ENCODE peak calls at places on chromosomes 13 and 19, in eight cellular contexts. E is ovary, V is heart right ventricle, B is right atrium auricular region, S is left ventricle myocardium inferior, O is A549, Q is ascending aorta, H is body of pancreas. Y is an unnamed sample.

GRCh38 chr13:24644051-24644450 is 36.2 kb upstream of the ATP12A start:
- DNase-seq in B (no peak), S (no peak), O (no peak), H (no peak), V (no peak), Q (no peak), E (no peak), Y (peak)

GRCh38 chr13:47397739-47398138 is 500.9 kb upstream of the HTR2A start:
- DNase-seq in S (no peak), O (no peak), E (no peak), Q (no peak), V (no peak), H (no peak), B (no peak), Y (peak)

GRCh38 chr19:40205760-40206159 is 12.4 kb downstream of the TTC9B start:
- DNase-seq in V (no peak), B (no peak), S (no peak), O (no peak), E (no peak), H (no peak), Q (no peak), Y (no peak)

GRCh38 chr13:30033681-30034447 is 183.4 kb upstream of the UBL3 start:
- DNase-seq in B (no peak), S (no peak), H (no peak), Q (no peak), V (no peak), O (no peak), E (no peak), Y (peak)

GRCh38 chr13:93225610-93226009 is 997 bp upstream of the GPC6 start:
- DNase-seq in H (no peak), B (no peak), E (no peak), S (no peak), O (no peak), V (no peak), Q (no peak), Y (no peak)

GRCh38 chr19:50308991-50309390 is 20.2 kb downstream of the KCNC3 start:
- DNase-seq in V (no peak), Q (no peak), S (no peak), O (no peak), E (no peak), B (no peak), H (no peak), Y (no peak)

GRCh38 chr19:42332059-42332458 is 6.6 kb downstream of the MEGF8 start:
- DNase-seq in O (no peak), S (peak), E (no peak), H (no peak), B (no peak), Q (no peak), V (no peak), Y (no peak)

GRCh38 chr13:39916330-39916729 is 260.9 kb downstream of the COG6 start:
- DNase-seq in B (no peak), S (no peak), O (no peak), Q (no peak), V (no peak), H (no peak), E (no peak), Y (peak)

GRCh38 chr19:29263305-29264080 is 50.5 kb upstream of the UQCRFS1 start:
- DNase-seq in O (peak), B (peak), V (no peak), E (peak), Q (no peak), H (peak), S (peak), Y (peak)

GRCh38 chr19:55927991-55928390 is 4.1 kb downstream of the NLRP13 start:
- DNase-seq in Q (no peak), H (no peak), E (no peak), O (no peak), B (no peak), V (no peak), S (no peak), Y (no peak)

GRCh38 chr19:38674388-38675133 is 27.1 kb downstream of the ACTN4 start:
- DNase-seq in Q (no peak), E (no peak), V (no peak), S (no peak), H (no peak), O (no peak), B (no peak), Y (no peak)

GRCh38 chr13:66312312-66313087 is 917.6 kb downstream of the PCDH9 start:
- DNase-seq in S (no peak), E (no peak), Q (no peak), V (no peak), H (peak), B (no peak), O (peak), Y (peak)

GRCh38 chr19:58338825-58339558 is 12.2 kb downstream of the ZSCAN22 start:
- DNase-seq in V (no peak), B (no peak), H (no peak), E (no peak), Q (no peak), S (no peak), O (no peak), Y (no peak)

GRCh38 chr19:33428627-33429013 is 55.1 kb downstream of the CEBPG start:
- DNase-seq in E (no peak), Q (no peak), S (peak), V (no peak), O (no peak), B (no peak), H (no peak), Y (no peak)

GRCh38 chr19:29482855-29483640 is 42.7 kb upstream of the VSTM2B start:
- DNase-seq in E (no peak), Q (no peak), H (no peak), B (no peak), V (no peak), S (no peak), O (no peak), Y (no peak)

GRCh38 chr19:39546599-39546998 is 6.6 kb upstream of the EID2 start:
- DNase-seq in Q (no peak), V (no peak), O (no peak), B (no peak), E (no peak), S (no peak), H (no peak), Y (no peak)

DNA sequence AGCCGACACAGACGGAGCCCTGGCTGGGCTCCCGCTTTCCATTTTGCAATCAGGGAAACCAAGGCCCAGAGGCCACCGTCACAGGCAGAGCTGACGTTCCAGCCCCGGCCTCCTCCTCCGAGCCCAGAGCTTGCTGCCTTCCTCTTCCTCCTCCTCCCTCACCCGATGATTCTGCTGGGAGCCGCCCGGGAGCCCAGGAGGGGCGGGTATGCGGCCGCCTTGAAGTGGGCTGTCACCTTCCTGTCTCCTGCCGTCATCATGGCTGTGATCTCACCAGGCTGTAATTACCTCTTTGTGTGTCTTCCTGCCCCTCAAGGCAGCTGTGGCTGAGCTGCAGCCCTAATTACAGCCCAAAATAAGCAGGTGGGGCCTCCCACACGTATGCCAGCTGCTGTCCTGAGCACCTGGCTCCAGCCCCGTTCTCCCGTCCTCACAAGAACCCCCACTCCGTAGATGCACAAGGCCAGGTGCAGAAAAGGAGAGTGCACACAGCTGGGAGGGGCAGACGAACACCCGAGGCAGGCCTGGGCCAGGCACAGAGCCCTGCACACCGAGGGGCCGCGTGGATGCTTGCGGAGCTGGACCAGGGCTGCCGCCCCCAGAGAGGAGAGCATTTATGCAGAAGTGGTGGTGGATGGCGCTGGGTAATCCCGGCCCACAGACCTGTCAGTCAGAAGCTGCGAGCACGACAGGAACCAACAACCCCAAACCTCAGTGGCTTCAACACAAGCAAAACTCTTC is 4.0 kb downstream of the TPGS1 start:
- DNase-seq in S (no peak), E (no peak), Q (no peak), H (peak), B (no peak), O (no peak), V (no peak), Y (peak)
- H3K4me3 ChIP-seq in S (peak), E (no peak), Q (no peak), H (no peak), B (peak), O (no peak), V (peak), Y (peak)

GRCh38 chr13:20492036-20492435 is 33.6 kb downstream of the CRYL1 start:
- DNase-seq in Q (no peak), S (no peak), O (no peak), H (no peak), E (no peak), V (no peak), B (no peak), Y (no peak)

GRCh38 chr13:20489185-20489820 is 36.4 kb downstream of the CRYL1 start:
- DNase-seq in H (peak), Q (no peak), E (no peak), B (no peak), O (no peak), S (no peak), V (no peak), Y (peak)

GRCh38 chr13:20494656-20495055 is 31.0 kb downstream of the CRYL1 start:
- DNase-seq in Q (no peak), V (no peak), S (no peak), B (no peak), H (no peak), O (no peak), E (no peak), Y (no peak)

GRCh38 chr13:20495087-20496023 is 30.3 kb downstream of the CRYL1 start:
- DNase-seq in B (peak), Q (no peak), V (no peak), E (peak), S (no peak), O (peak), H (peak), Y (peak)

GRCh38 chr13:20492641-20493040 is 33.0 kb downstream of the CRYL1 start:
- DNase-seq in H (no peak), S (no peak), O (peak), V (no peak), Q (no peak), E (no peak), B (no peak), Y (peak)
- TF ChIP-seq CTCF in H (peak), S (peak), O (peak), V (no peak), Q (peak), E (no peak), B (peak), Y (peak)

GRCh38 chr19:48480476-48481190 is 11.5 kb downstream of the CYTH2 start:
- DNase-seq in H (peak), O (no peak), Q (no peak), V (peak), B (peak), E (peak), S (peak), Y (peak)
- H3K4me3 ChIP-seq in H (peak), O (no peak), Q (peak), V (peak), B (peak), E (peak), S (peak), Y (peak)

DNA sequence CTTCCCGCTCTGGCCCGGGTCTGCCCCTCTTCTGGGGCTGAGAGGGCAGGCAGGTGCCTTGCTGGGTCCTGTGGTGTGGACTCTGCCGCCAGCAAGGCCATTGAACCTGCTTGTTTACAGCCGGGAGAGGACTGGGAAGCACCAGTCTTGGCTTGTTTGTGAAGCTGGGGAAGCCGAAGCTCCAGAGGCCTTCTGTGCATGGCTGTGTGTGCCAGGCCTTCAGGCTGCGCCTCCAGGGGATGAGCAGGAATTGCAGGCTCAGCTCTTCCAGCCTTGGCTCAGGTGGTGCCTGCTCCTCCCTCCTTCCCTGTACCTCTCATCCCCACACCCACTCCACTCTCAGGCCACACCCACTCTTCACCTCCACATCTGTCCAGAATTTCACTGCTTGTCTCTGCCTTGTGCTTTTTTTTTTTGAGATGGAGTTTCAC is 17.5 kb downstream of the NDUFB7 start:
- DNase-seq in B (no peak), Q (no peak), E (no peak), O (no peak), V (no peak), S (no peak), H (peak), Y (no peak)
- TF ChIP-seq CTCF in B (no peak), Q (no peak), E (no peak), O (no peak), V (no peak), S (no peak), H (no peak), Y (no peak)

DNA sequence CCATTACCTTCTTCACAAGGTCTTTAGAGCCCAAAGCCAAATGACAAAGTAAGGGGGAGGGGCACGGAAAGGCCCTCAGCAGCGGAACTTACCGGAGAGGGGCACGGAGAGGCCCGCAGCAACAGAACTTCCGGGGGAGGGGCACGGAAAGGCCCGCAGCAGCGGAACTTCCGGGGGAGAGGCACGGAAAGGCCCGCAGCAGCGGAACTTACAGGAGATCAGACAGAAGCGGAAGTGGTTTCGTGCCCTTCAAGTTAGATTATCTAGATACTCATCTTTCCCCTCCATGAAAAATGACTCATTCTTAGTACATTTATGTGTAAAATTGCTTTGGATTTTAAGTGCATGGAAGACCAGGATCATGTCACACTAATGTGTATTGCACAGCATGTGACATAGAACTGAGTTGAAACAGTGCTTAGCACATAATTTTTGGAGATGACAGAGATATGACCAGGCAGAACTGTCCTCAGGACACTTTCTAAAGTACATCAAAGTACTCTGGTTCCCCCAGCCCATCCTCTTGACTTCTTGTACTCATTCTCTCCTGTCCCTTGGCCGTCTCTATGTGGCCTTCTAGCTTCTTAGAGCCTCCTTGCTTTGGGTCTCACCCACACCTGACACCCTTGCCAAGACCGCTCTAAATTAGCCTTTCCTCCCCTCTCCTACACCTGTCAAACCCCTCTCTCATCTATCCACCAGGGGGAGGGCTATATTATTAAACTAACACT is 25.7 kb upstream of the TPTE2 start:
- DNase-seq in H (peak), S (no peak), Q (no peak), V (peak), B (no peak), E (no peak), O (no peak), Y (peak)
- H3K4me3 ChIP-seq in H (no peak), S (peak), Q (peak), V (no peak), B (no peak), E (no peak), O (no peak), Y (peak)

GRCh38 chr19:14516048-14516534 is 2.1 kb downstream of the DNAJB1 start:
- DNase-seq in E (no peak), Q (no peak), O (no peak), S (no peak), H (no peak), V (no peak), B (no peak), Y (no peak)
- TF ChIP-seq CTCF in E (no peak), Q (no peak), O (no peak), S (no peak), H (no peak), V (no peak), B (no peak), Y (no peak)

GRCh38 chr13:83919775-83920174 is 37.5 kb upstream of the SLITRK1 start:
- DNase-seq in V (no peak), S (no peak), Q (no peak), B (no peak), H (no peak), E (no peak), O (no peak), Y (no peak)
- H3K4me3 ChIP-seq in V (no peak), S (no peak), Q (no peak), B (no peak), H (no peak), E (no peak), O (no peak), Y (no peak)

Y was measured in choroid plexus epithelial cell.